ENCODE peak calls at places on chromosomes 5 and 9, in four cellular contexts. Y is transverse colon; C is tibial nerve; J is effector memory CD4-positive, alpha-beta T cell. H is an unnamed sample. For H3K4me1, the result is how much of the 10 kb centered on the place peaks cover.

GRCh38 chr5:16736158-16736994 is 119.6 kb upstream of the RETREG1 start:
- DNase-seq in C (peak), Y (peak), J (no peak), H (peak)

GRCh38 chr5:10701567-10702039 is 59.4 kb downstream of the DAP start:
- DNase-seq in C (peak), J (no peak), Y (no peak), H (no peak)

GRCh38 chr5:60929024-60929423 is 15.8 kb downstream of the ERCC8 start:
- DNase-seq in J (no peak), Y (no peak), C (no peak), H (no peak)

GRCh38 chr9:129474740-129475404 is 146.0 kb downstream of the C9orf50 start:
- DNase-seq in J (no peak), Y (no peak), C (no peak), H (no peak)

GRCh38 chr5:156121834-156122386 is 205.1 kb upstream of the SGCD start:
- DNase-seq in J (no peak), Y (no peak), C (no peak), H (no peak)

GRCh38 chr9:98380065-98380681 is 124.7 kb upstream of the TBC1D2 start:
- DNase-seq in C (no peak), Y (no peak), J (no peak), H (peak)

GRCh38 chr9:88748566-88749238 is 213.7 kb downstream of the NXNL2 start:
- DNase-seq in J (no peak), Y (no peak), C (peak), H (no peak)

GRCh38 chr9:88476491-88477271 is 58.3 kb upstream of the NXNL2 start:
- DNase-seq in J (no peak), Y (no peak), C (no peak), H (no peak)

GRCh38 chr5:132758406-132758805 is 11.2 kb downstream of the CCNI2 start:
- DNase-seq in J (no peak), C (no peak), Y (peak), H (no peak)

GRCh38 chr5:14199902-14200301 is 56.8 kb downstream of the TRIO start:
- DNase-seq in J (no peak), C (no peak), Y (peak), H (peak)

GRCh38 chr9:126532019-126532462 is 81.7 kb upstream of the LMX1B start:
- DNase-seq in Y (no peak), J (no peak), C (no peak), H (peak)

GRCh38 chr9:130908129-130908877 is 11.7 kb upstream of the QRFP start:
- DNase-seq in C (no peak), Y (no peak), J (no peak), H (no peak)

GRCh38 chr9:133423216-133423615 is 1.0 kb downstream of the ADAMTS13 start:
- DNase-seq in Y (no peak), C (no peak), J (no peak), H (no peak)

GRCh38 chr5:59039296-59040006 is 456.6 kb downstream of the RAB3C start:
- DNase-seq in J (peak), C (peak), Y (peak), H (peak)

GRCh38 chr5:170338933-170339779 is 41.6 kb upstream of the LCP2 start:
- DNase-seq in Y (peak), C (no peak), J (peak), H (no peak)

GRCh38 chr9:120974921-120975320 is 48.3 kb upstream of the TRAF1 start:
- DNase-seq in C (no peak), J (no peak), Y (no peak), H (no peak)

GRCh38 chr9:2026181-2026580 is 11.0 kb downstream of the SMARCA2 start:
- DNase-seq in J (no peak), Y (no peak), C (no peak), H (no peak)

DNA sequence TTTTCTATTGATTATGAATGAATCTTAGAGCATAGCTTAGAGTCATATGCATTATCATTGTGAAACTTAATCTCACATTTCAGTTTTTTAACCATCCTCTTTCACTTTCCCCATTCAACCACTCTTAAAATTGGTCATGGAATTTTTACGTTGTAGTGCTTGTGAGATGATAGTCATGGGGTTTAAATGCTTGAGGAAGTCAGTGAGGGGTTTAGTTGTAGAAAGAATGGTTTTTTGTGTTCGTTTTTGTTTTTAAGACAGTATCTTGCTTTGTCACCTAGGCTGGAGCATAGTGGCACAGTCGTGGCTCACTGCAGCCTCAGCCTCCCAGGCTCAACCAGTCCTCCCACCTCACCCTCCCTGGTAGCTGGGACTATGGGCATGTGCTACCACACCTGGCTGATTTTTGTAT is 19.6 kb downstream of the UGCG start:
- DNase-seq in Y (no peak), C (no peak), J (no peak), H (no peak)
- H3K4me1 ChIP-seq in Y (under half), C (under half), J (under half), H (under half)

DNA sequence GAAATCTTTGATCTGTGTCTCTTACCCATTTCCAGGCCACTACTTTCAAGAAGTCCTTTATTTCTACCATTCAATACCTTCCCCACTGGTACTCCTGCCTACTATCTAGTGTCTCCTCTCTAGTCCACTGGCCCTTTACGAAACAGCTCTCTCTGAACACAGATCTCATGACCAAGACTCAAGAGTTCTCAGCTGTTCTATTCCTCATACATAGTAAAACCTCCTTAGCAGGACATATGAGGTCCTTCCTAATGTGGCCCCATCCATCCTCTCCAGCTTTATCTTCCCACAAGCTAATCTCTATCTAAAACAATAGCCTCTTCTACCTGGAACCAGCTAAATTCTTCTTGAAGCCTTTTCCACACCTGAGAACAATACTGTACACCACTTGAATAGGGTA is 2.6 kb downstream of the TEX10 start:
- DNase-seq in Y (no peak), J (no peak), C (no peak), H (no peak)
- H3K4me3 ChIP-seq in Y (no peak), J (no peak), C (no peak), H (no peak)

DNA sequence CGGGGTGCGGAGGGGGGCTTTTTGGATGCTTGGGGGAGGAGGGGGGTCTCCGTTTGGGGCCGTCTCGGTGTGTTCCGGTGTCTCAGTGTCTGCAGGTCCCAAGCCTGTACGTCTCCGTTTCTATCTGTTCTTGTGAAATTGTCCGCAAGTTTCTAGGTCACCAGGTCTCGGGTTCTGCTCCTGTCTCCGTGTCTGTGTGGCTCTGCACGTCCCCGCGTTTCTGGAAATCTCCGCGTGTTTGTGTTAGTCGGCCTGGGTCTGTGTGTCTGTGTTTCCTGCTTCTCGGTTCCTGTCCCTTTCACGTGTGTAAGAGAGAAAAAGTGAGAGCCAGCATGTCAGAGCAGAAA is 947 bp downstream of the COL27A1 start:
- DNase-seq in Y (no peak), J (no peak), C (no peak), H (no peak)
- H3K4me1 ChIP-seq in Y (under half), J (under half), C (under half), H (under half)

GRCh38 chr5:67214713-67215591 is 18.4 kb upstream of the CD180 start:
- DNase-seq in J (no peak), C (no peak), Y (peak), H (no peak)
- H3K4me3 ChIP-seq in J (no peak), C (no peak), Y (no peak), H (no peak)

DNA sequence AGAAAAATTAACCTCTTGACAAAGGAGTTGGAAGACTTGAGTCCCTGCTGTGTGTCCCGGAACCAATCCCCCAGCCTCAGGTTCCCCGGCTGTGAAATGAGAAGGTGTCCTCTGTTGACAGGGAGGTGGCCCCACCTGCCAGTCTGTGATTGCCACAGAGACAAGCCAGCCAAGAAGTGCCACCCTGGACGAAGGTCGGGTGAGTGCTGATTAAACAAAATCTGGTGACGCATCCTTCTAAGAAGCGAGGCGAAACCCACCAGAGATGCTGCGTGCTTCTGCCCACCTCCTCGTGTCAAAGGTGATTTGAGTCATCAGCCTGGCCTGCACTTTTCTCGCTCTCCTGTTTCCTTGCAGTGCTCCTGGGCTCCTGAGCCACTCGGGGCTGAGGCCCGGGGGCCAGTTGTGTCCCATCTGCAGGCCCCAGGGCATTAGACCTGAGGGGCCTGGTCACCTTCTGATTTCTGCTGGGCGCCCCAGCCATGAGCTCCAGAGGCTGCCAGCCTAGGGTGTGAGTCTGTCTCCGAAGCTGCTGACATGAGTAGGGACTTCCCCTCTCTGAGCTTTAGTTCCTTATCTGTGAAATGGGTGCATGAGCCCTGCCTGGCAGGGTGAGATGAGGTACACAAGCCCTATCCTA is 28.7 kb downstream of the NEK6 start:
- DNase-seq in J (no peak), Y (peak), C (no peak), H (no peak)
- H3K4me1 ChIP-seq in J (under half), Y (under half), C (half or more), H (under half)

DNA sequence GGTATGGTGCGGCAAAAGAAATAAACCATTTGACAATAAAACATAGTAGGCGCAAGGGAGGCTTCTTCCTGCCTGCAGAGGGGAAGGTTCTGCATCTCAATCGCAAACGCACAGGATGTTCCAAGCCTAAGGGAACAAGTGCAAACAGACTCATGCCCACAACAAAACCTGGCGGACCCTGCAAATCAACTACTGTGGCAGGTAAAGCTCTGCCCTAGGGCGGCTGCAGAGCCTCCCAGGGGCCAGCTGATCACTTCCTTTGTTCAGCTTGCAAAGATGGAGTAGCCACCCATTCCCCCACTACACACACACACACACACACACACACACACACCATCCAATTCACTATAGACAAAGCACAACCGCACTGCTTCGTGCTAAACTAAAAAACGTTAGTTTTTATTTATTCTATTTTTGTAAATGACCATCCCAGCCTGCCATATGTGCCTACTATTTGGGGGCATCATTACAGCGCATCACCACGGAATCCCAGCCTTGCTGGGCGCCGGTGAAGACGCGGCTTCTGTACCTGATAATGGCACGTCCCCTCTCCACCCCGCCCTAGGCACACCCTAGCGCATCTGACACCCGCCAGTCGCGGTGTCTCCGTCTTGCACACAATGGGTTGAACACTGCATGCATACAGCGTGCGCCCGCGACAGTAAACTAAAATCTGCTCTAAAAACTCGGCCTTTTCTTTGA is 57.6 kb downstream of the DPYSL3 start:
- DNase-seq in C (no peak), J (no peak), Y (no peak), H (no peak)
- H3K4me3 ChIP-seq in C (peak), J (no peak), Y (peak), H (no peak)

GRCh38 chr5:140986117-140986521 is 19.8 kb downstream of the PCDHAC2 start:
- DNase-seq in C (no peak), Y (no peak), J (no peak), H (no peak)
- H3K4me1 ChIP-seq in C (under half), Y (under half), J (under half), H (under half)